ENCODE peak calls at places on chromosomes 3 and 15, in eight cellular contexts. P is brain microvascular endothelial cell; Y is kidney epithelial cell; B is CD8-positive, alpha-beta memory T cell; W is kidney; Q is lower leg skin; L is DND-41; T is cardiac muscle cell. K is an unnamed sample.

GRCh38 chr3:22392286-22392685 is 641.3 kb upstream of the ZNF385D start:
- DNase-seq in P (no peak), Y (no peak), B (no peak), W (no peak), Q (no peak), L (no peak), T (no peak), K (no peak)

GRCh38 chr3:125045965-125046364 is 9.8 kb downstream of the HEG1 start:
- DNase-seq in P (peak), Y (no peak), B (no peak), W (no peak), Q (no peak), L (no peak), T (peak), K (no peak)

GRCh38 chr3:40800343-40800742 is 275.6 kb downstream of the ZNF621 start:
- DNase-seq in P (peak), Y (peak), B (no peak), W (no peak), Q (no peak), L (no peak), T (peak), K (peak)

GRCh38 chr3:128081846-128082245 is 29.6 kb downstream of the SEC61A1 start:
- DNase-seq in P (peak), Y (peak), B (no peak), W (no peak), Q (no peak), L (no peak), T (peak), K (no peak)

GRCh38 chr3:192194081-192194480 is 533.3 kb downstream of the FGF12 start:
- DNase-seq in P (no peak), Y (no peak), B (no peak), W (no peak), Q (no peak), L (no peak), T (no peak), K (no peak)

GRCh38 chr3:134367869-134368750 is 6.1 kb downstream of the AMOTL2 start:
- DNase-seq in P (no peak), Y (no peak), B (no peak), W (peak), Q (peak), L (no peak), T (no peak), K (no peak)

GRCh38 chr3:65974505-65974904 is 64.2 kb downstream of the MAGI1 start:
- DNase-seq in P (peak), Y (no peak), B (no peak), W (no peak), Q (no peak), L (no peak), T (peak), K (no peak)

GRCh38 chr15:94840794-94841587 is 609.6 kb downstream of the MCTP2 start:
- DNase-seq in P (peak), Y (no peak), B (no peak), W (no peak), Q (no peak), L (no peak), T (no peak), K (no peak)

GRCh38 chr3:134311265-134311664 is 60.6 kb upstream of the RYK start:
- DNase-seq in P (no peak), Y (no peak), B (no peak), W (no peak), Q (no peak), L (no peak), T (no peak), K (peak)

GRCh38 chr3:46922426-46922825 is 44.9 kb downstream of the PTH1R start:
- DNase-seq in P (no peak), Y (no peak), B (no peak), W (peak), Q (no peak), L (no peak), T (no peak), K (no peak)

GRCh38 chr3:194396897-194397756 is 1.9 kb downstream of the GP5 start:
- DNase-seq in P (no peak), Y (no peak), B (peak), W (no peak), Q (no peak), L (peak), T (peak), K (no peak)

GRCh38 chr3:129855454-129856419 is 37.8 kb downstream of the TMCC1 start:
- DNase-seq in P (peak), Y (no peak), B (no peak), W (no peak), Q (no peak), L (no peak), T (peak), K (no peak)

DNA sequence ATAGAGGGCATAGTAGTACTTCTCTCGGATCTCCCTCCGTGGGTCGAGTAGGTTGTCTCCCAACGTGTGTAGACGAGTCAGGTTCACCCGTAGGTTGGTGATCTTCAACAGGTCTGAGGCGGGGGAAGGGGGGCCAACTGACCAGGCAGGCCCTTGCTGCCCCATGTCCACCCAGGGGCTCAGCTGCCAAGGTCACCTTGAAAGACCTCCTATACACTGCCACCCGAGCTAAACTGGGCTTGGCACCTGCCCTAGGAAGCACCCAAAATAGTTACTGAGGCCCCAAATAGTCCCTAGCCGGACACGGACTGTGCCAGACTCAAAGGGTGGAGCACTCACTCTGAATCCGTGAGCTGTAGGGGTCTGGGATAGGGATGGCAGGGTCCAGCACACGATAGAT is 1.8 kb downstream of the LAMB2 start:
- DNase-seq in P (no peak), Y (no peak), B (no peak), W (no peak), Q (no peak), L (no peak), T (no peak), K (no peak)
- H3K4me3 ChIP-seq in P (no peak), Y (no peak), B (no peak), W (no peak), Q (no peak), L (no peak), T (no peak), K (peak)

GRCh38 chr3:44970916-44971490 is 5.0 kb downstream of the ZDHHC3 start:
- DNase-seq in P (no peak), Y (no peak), B (no peak), W (no peak), Q (no peak), L (no peak), T (no peak), K (no peak)
- H3K4me3 ChIP-seq in P (no peak), Y (no peak), B (no peak), W (no peak), Q (no peak), L (no peak), T (no peak), K (no peak)

GRCh38 chr15:60391722-60392340 is 6.0 kb downstream of the ANXA2 start:
- DNase-seq in P (no peak), Y (no peak), B (no peak), W (no peak), Q (no peak), L (no peak), T (no peak), K (no peak)
- H3K4me3 ChIP-seq in P (peak), Y (peak), B (no peak), W (no peak), Q (no peak), L (no peak), T (no peak), K (no peak)

GRCh38 chr3:190024912-190025311 is 95.8 kb downstream of the P3H2 start:
- DNase-seq in P (peak), Y (no peak), B (no peak), W (no peak), Q (no peak), L (no peak), T (peak), K (no peak)
- H3K4me3 ChIP-seq in P (no peak), Y (no peak), B (no peak), W (no peak), Q (no peak), L (no peak), T (no peak), K (no peak)

DNA sequence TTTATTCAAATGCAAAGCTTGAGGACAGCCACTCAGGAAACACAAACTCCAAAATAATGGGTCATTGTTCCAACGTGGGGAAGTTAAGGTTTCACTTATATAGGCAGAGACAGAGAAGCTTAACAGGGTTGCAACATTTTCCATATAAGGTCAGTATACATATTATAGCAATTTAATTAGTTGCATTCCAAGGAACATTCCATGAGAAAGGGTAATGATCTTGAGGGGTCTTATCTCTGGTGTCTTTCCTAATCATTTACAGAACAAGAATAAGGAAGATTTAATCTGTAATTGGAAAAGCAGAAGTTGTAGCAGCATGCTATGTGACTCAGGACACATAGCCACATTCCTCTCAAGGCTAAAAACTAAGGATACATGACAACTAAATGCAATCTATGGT is 4.9 kb downstream of the MNS1 start:
- DNase-seq in P (no peak), Y (no peak), B (no peak), W (no peak), Q (no peak), L (no peak), T (peak), K (no peak)
- H3K4me3 ChIP-seq in P (no peak), Y (no peak), B (no peak), W (no peak), Q (no peak), L (no peak), T (no peak), K (no peak)

GRCh38 chr15:60390231-60390630 is 7.6 kb downstream of the ANXA2 start:
- DNase-seq in P (no peak), Y (no peak), B (no peak), W (no peak), Q (peak), L (no peak), T (no peak), K (no peak)

GRCh38 chr15:60390931-60391501 is 6.8 kb downstream of the ANXA2 start:
- DNase-seq in P (peak), Y (no peak), B (no peak), W (no peak), Q (peak), L (no peak), T (peak), K (peak)

GRCh38 chr15:60395276-60396011 is 2.3 kb downstream of the ANXA2 start:
- DNase-seq in P (no peak), Y (no peak), B (no peak), W (no peak), Q (no peak), L (no peak), T (no peak), K (no peak)

GRCh38 chr15:60392986-60393811 is 4.6 kb downstream of the ANXA2 start:
- DNase-seq in P (peak), Y (peak), B (no peak), W (peak), Q (peak), L (no peak), T (peak), K (peak)

DNA sequence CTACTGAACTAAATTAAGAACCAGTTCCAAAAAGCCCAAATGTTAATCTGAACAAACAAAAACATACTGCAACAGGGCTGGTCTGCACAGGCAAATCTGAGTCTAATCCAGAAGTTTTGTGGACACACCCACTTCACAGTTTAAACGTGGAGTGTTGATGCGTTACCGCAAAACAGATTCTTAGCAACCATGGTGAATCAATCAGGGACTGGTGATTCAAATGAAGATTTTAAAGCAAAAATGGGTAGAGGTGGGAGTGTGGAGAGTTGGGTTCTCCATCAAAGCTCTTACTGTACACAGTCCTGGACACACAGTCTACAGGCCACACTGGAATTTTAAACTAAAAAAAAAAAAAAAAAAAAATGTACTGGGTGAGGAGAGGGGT is 5.2 kb downstream of the ANXA2 start:
- DNase-seq in P (peak), Y (peak), B (peak), W (no peak), Q (peak), L (no peak), T (peak), K (no peak)
- H3K4me3 ChIP-seq in P (peak), Y (no peak), B (no peak), W (no peak), Q (no peak), L (no peak), T (no peak), K (no peak)

GRCh38 chr3:58667704-58668103 is 1.1 kb upstream of the FAM3D start:
- DNase-seq in P (no peak), Y (no peak), B (no peak), W (no peak), Q (peak), L (no peak), T (no peak), K (no peak)

GRCh38 chr3:58667229-58667628 is 655 bp upstream of the FAM3D start:
- DNase-seq in P (no peak), Y (no peak), B (no peak), W (no peak), Q (no peak), L (no peak), T (no peak), K (no peak)

GRCh38 chr3:58668247-58668646 is 1.7 kb upstream of the FAM3D start:
- DNase-seq in P (no peak), Y (no peak), B (no peak), W (no peak), Q (peak), L (no peak), T (no peak), K (no peak)

GRCh38 chr3:58665410-58665809 is 1.2 kb downstream of the FAM3D start:
- DNase-seq in P (no peak), Y (no peak), B (no peak), W (no peak), Q (no peak), L (no peak), T (no peak), K (no peak)

DNA sequence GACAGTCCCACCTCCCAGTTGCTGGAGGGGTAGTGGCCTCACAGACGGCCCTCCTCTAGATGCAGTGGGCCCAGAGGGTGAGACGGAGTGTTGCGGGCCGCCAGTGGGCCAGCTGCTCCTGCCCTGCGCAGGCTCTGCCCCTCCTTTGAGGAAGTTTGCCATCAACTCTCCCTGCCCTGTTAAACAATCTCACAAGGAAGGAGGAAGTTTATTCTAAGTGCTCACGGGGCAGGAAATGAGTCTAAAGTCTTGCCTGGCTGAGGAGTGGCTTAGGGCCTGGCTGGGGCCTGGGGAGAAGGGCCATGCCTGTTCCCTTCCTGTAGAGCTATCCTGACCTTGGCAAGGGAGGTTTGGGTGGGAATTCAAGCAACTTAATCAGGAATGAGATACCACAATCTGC is at the start of gene FAM3D:
- DNase-seq in P (no peak), Y (no peak), B (no peak), W (no peak), Q (peak), L (no peak), T (no peak), K (no peak)
- H3K4me3 ChIP-seq in P (no peak), Y (no peak), B (no peak), W (no peak), Q (no peak), L (no peak), T (no peak), K (no peak)